ENCODE peak calls at places on chromosomes 6 and 20, in seven cellular contexts. C is GM06990; I is tibial artery; V is Panc1; X is CD8-positive, alpha-beta T cell; G is right lobe of liver; L is bronchial epithelial cell. W is an unnamed sample.

GRCh38 chr6:113476937-113477839 is 380.0 kb upstream of the MARCKS start:
- DNase-seq in I (no peak), G (no peak), X (no peak), L (peak; percentile 58), C (no peak), V (no peak), W (no peak)

GRCh38 chr6:98574991-98575390 is 259.4 kb upstream of the POU3F2 start:
- DNase-seq in G (no peak), I (no peak), X (no peak), C (no peak), V (no peak), L (no peak), W (no peak)

GRCh38 chr6:24284006-24284405 is 73.9 kb downstream of the DCDC2 start:
- DNase-seq in G (no peak), V (no peak), C (no peak), X (no peak), L (no peak), I (no peak), W (no peak)

GRCh38 chr6:16964553-16965499 is 137.0 kb upstream of the STMND1 start:
- DNase-seq in X (peak; percentile 56), G (peak; percentile 69), C (peak; percentile 41), L (peak; percentile 56), V (peak; percentile 48), I (peak; percentile 64), W (peak; percentile 76)

GRCh38 chr6:27312146-27312949 is at the start of gene POM121L2:
- DNase-seq in G (peak; percentile 65), C (peak; percentile 66), I (no peak), V (peak; percentile 76), X (peak; percentile 65), L (peak; percentile 69), W (peak; percentile 59)

GRCh38 chr6:25006565-25007001 is 70.8 kb upstream of the RIPOR2 start:
- DNase-seq in C (peak; percentile 26), X (peak; percentile 29), V (no peak), G (peak; percentile 63), L (peak; percentile 77), I (peak; percentile 77), W (peak; percentile 9)

GRCh38 chr6:84052883-84053241 is 19.3 kb downstream of the MRAP2 start:
- DNase-seq in L (no peak), X (no peak), I (no peak), C (no peak), G (no peak), V (no peak), W (no peak)

GRCh38 chr20:11267131-11267761 is 593.4 kb upstream of the JAG1 start:
- DNase-seq in V (peak; percentile 81), I (peak; percentile 25), G (no peak), C (peak; percentile 20), L (peak; percentile 95), X (no peak), W (peak; percentile 95)

GRCh38 chr6:35052694-35053565 is 88.2 kb downstream of the TCP11 start:
- DNase-seq in C (no peak), L (no peak), V (no peak), X (no peak), G (no peak), I (peak; percentile 81), W (no peak)

GRCh38 chr20:37406010-37406998 is 60.4 kb downstream of the SRC start:
- DNase-seq in G (peak; percentile 51), V (no peak), C (peak; percentile 80), L (peak; percentile 17), I (no peak), X (peak; percentile 18), W (no peak)

GRCh38 chr6:43878823-43879495 is 108.9 kb downstream of the VEGFA start:
- DNase-seq in G (peak; percentile 54), X (no peak), C (no peak), L (no peak), V (no peak), I (no peak), W (no peak)

GRCh38 chr20:53628076-53628475 is 34.4 kb upstream of the ZNF217 start:
- DNase-seq in L (no peak), X (no peak), C (no peak), I (no peak), G (no peak), V (no peak), W (no peak)

GRCh38 chr6:108874470-108875160 is 26.4 kb downstream of the ARMC2 start:
- DNase-seq in V (no peak), L (no peak), C (peak; percentile 46), G (no peak), I (peak; percentile 56), X (peak; percentile 9), W (peak; percentile 27)

GRCh38 chr20:37188787-37189186 is 9.4 kb upstream of the MROH8 start:
- DNase-seq in V (no peak), X (no peak), C (no peak), I (no peak), L (no peak), G (no peak), W (no peak)

GRCh38 chr20:23034721-23035671 is at the start of gene SSTR4:
- DNase-seq in V (no peak), L (no peak), C (no peak), G (no peak), I (no peak), X (no peak), W (no peak)

GRCh38 chr6:113361014-113361645 is 496.0 kb upstream of the MARCKS start:
- DNase-seq in X (no peak), G (no peak), I (no peak), C (no peak), L (peak; percentile 95), V (no peak), W (peak; percentile 87)

GRCh38 chr6:99943846-99944245 is 50.2 kb downstream of the MCHR2 start:
- DNase-seq in I (no peak), L (no peak), X (no peak), V (no peak), C (no peak), G (no peak), W (no peak)

GRCh38 chr20:15561707-15562106 is 1011.5 kb downstream of the KIF16B start:
- DNase-seq in L (no peak), G (no peak), C (no peak), X (no peak), V (no peak), I (no peak), W (no peak)

GRCh38 chr20:59823456-59823855 is 110.0 kb downstream of the SYCP2 start:
- DNase-seq in C (no peak), G (no peak), X (no peak), L (no peak), V (no peak), I (no peak), W (no peak)

GRCh38 chr6:143675327-143675900 is 2.4 kb upstream of the PHACTR2 start:
- DNase-seq in V (no peak), I (no peak), L (no peak), C (no peak), G (no peak), X (no peak), W (no peak)

GRCh38 chr20:14919473-14920157 is 582.2 kb upstream of the FLRT3 start:
- DNase-seq in I (no peak), C (no peak), G (no peak), V (no peak), X (no peak), L (peak; percentile 86), W (no peak)

GRCh38 chr20:57167971-57168693 is 98.3 kb downstream of the BMP7 start:
- DNase-seq in L (no peak), G (no peak), I (no peak), V (no peak), C (no peak), X (no peak), W (no peak)

DNA sequence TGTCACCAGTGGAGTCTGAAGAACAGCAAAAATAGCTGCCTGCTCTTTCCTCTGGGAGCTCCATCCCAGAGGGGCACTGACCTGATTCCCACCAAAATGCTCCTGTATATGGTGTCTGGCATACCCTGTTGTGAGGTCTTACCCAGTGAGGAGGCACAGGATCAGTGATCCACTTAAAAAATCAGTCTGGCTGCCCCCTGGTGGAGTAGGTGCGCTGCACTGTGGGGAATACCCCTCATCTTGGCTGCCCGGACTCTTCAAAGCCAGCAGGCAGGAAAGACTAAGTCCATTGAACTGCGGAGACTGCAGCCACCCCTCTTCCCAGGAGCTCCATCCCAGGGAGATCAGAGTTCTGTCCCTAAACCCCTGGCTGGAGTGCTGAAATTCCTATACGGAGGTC is 230.9 kb upstream of the HTR1E start:
- DNase-seq in V (no peak), I (no peak), X (no peak), C (no peak), L (no peak), G (no peak), W (no peak)
- TF ChIP-seq CTCF in V (no peak), I (no peak), X (no peak), C (peak; percentile 48), L (no peak), G (no peak), W (no peak)

DNA sequence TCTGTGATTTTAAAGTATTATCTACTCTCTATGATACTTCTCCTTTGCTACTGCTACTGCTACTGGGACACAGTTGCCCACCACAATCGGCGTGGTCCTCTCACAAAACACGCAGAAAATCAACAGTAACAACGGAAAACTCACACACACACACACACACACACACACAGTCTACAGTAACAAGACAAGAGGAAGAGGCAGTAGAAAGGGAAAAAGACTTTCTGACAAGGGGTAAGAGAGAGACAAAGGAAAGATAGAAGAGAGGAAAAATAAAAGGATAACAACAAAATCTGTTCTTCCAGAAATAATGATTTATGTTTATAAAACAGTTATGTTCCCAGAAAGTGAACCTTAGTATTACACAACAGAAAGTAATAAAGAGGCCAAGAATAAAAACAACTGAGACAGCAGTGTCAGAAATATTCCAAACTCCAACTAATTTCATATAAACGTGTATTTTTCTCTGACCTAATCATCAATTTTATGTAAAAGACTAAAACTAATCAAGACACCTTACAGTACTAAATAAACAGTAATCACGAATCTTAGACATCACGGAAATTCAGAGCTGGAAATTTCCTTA is 2.9 kb downstream of the RANBP9 start:
- DNase-seq in I (no peak), V (no peak), X (no peak), C (no peak), G (no peak), L (no peak), W (no peak)
- H3K4me3 ChIP-seq in I (peak overlapping the region; percentile 76), V (peak overlapping the region; percentile 68), X (peak overlapping the region; percentile 65), C (peak overlapping the region; percentile 74), G (peak overlapping the region; percentile 74), L (peak overlapping the region; percentile 55), W (peak overlapping the region; percentile 82)

GRCh38 chr20:1479831-1480595 is 11.2 kb downstream of the SIRPB2 start:
- DNase-seq in G (no peak), L (no peak), V (no peak), C (no peak), I (no peak), X (no peak), W (no peak)
- H3K36me3 ChIP-seq in G (no peaks in the 10 kb centered on the region), L (no peaks in the 10 kb centered on the region), V (no peaks in the 10 kb centered on the region), C (no peaks in the 10 kb centered on the region), I (no peaks in the 10 kb centered on the region), X (no peaks in the 10 kb centered on the region), W (no peaks in the 10 kb centered on the region)

GRCh38 chr6:125753937-125754259 is 4.5 kb downstream of the HEY2 start:
- DNase-seq in V (no peak), I (no peak), C (no peak), X (no peak), G (no peak), L (no peak), W (no peak)

GRCh38 chr6:125751334-125751916 is 2.0 kb downstream of the HEY2 start:
- DNase-seq in G (no peak), I (no peak), X (no peak), V (no peak), C (no peak), L (no peak), W (no peak)

GRCh38 chr6:125750692-125751333 is 1.4 kb downstream of the HEY2 start:
- DNase-seq in G (no peak), V (no peak), L (no peak), X (no peak), I (no peak), C (no peak), W (no peak)

GRCh38 chr6:125752773-125753172 is 3.3 kb downstream of the HEY2 start:
- DNase-seq in G (no peak), L (no peak), X (no peak), V (no peak), I (no peak), C (no peak), W (no peak)

GRCh38 chr6:125753218-125753936 is 3.9 kb downstream of the HEY2 start:
- DNase-seq in L (peak; percentile 55), C (no peak), X (no peak), I (peak; percentile 52), G (no peak), V (no peak), W (no peak)
- TF ChIP-seq CTCF in L (peak; percentile 5), C (peak; percentile 33), X (peak; percentile 54), I (peak; percentile 41), G (peak; percentile 58), V (peak; percentile 59), W (peak; percentile 13)